ENCODE peak calls at places on chromosomes 12 and 14, in seven cellular contexts. G is heart right ventricle, P is HAP-1, Q is pancreas, J is tibial nerve, F is A549, Z is upper lobe of left lung. X is an unnamed sample. For H3K9me3, the result is how much of the 10 kb centered on the place peaks cover.

GRCh38 chr12:14416658-14417057 is 51.2 kb downstream of the ATF7IP start:
- DNase-seq in Q (no peak), J (no peak), G (peak), Z (no peak), P (peak), F (no peak), X (no peak)

GRCh38 chr12:114408881-114409795 is 3.2 kb upstream of the TBX5 start:
- DNase-seq in Q (peak), F (no peak), P (peak), J (no peak), G (peak), Z (peak), X (no peak)

GRCh38 chr14:67472726-67473125 is 15.8 kb downstream of the TMEM229B start:
- DNase-seq in P (no peak), Z (no peak), Q (no peak), G (no peak), J (no peak), F (no peak), X (no peak)

GRCh38 chr14:77103954-77104353 is 5.9 kb downstream of the CIPC start:
- DNase-seq in P (no peak), J (no peak), Q (no peak), Z (no peak), G (no peak), F (no peak), X (no peak)

GRCh38 chr12:38151991-38152700 is 164.4 kb upstream of the ALG10B start:
- DNase-seq in P (no peak), Q (peak), F (no peak), G (no peak), Z (peak), J (no peak), X (no peak)

GRCh38 chr12:121145221-121145620 is 12.5 kb downstream of the P2RX7 start:
- DNase-seq in Z (no peak), Q (no peak), F (no peak), G (no peak), P (no peak), J (no peak), X (no peak)

GRCh38 chr14:25463475-25463874 is 413.5 kb upstream of the STXBP6 start:
- DNase-seq in Z (no peak), P (no peak), J (no peak), Q (no peak), F (no peak), G (no peak), X (no peak)

GRCh38 chr14:100375273-100375962 is 52.3 kb downstream of the SLC25A47 start:
- DNase-seq in Q (peak), J (peak), P (peak), G (peak), F (no peak), Z (no peak), X (peak)

GRCh38 chr12:66491812-66492361 is 187.0 kb downstream of the GRIP1 start:
- DNase-seq in Z (no peak), P (no peak), Q (no peak), G (no peak), F (no peak), J (no peak), X (no peak)

GRCh38 chr12:133135747-133136146 is 5.3 kb downstream of the ZNF10 start:
- DNase-seq in F (no peak), J (no peak), G (no peak), P (no peak), Q (no peak), Z (no peak), X (no peak)

GRCh38 chr12:133124674-133125073 is 5.4 kb downstream of the ZNF891 start:
- DNase-seq in F (no peak), Z (no peak), P (no peak), Q (no peak), J (no peak), G (no peak), X (no peak)

GRCh38 chr12:133130808-133131128 is 341 bp downstream of the ZNF10 start:
- DNase-seq in J (peak), Q (no peak), G (peak), P (no peak), Z (peak), F (no peak), X (peak)

GRCh38 chr12:133129368-133130037 is 571 bp downstream of the ZNF891 start:
- DNase-seq in Z (peak), G (no peak), J (no peak), F (no peak), P (peak), Q (peak), X (no peak)

GRCh38 chr12:133130038-133130807 is at the start of the genes ZNF10 and ZNF891:
- DNase-seq in P (peak), Q (peak), F (peak), G (peak), J (peak), Z (peak), X (peak)
- H3K9me3 ChIP-seq in P (under half), Q (under half), F (half or more), G (under half), J (half or more), Z (under half), X (under half)

GRCh38 chr12:34341362-34341733 is 319.1 kb downstream of the ALG10 start:
- DNase-seq in J (no peak), P (no peak), Q (no peak), Z (no peak), F (no peak), G (no peak), X (no peak)

GRCh38 chr12:34342048-34342447 is 319.8 kb downstream of the ALG10 start:
- DNase-seq in P (no peak), G (no peak), J (no peak), Z (no peak), F (no peak), Q (no peak), X (no peak)

GRCh38 chr12:34339922-34340321 is 317.6 kb downstream of the ALG10 start:
- DNase-seq in Q (no peak), Z (no peak), G (no peak), P (no peak), J (no peak), F (no peak), X (no peak)

GRCh38 chr12:34338751-34339150 is 316.5 kb downstream of the ALG10 start:
- DNase-seq in P (no peak), F (no peak), G (no peak), J (no peak), Z (no peak), Q (no peak), X (no peak)

GRCh38 chr12:34340534-34341361 is 318.5 kb downstream of the ALG10 start:
- DNase-seq in Q (no peak), G (no peak), P (no peak), F (no peak), Z (no peak), J (no peak), X (no peak)
- H3K9me3 ChIP-seq in Q (under half), G (under half), P (under half), F (under half), Z (under half), J (half or more), X (under half)

DNA sequence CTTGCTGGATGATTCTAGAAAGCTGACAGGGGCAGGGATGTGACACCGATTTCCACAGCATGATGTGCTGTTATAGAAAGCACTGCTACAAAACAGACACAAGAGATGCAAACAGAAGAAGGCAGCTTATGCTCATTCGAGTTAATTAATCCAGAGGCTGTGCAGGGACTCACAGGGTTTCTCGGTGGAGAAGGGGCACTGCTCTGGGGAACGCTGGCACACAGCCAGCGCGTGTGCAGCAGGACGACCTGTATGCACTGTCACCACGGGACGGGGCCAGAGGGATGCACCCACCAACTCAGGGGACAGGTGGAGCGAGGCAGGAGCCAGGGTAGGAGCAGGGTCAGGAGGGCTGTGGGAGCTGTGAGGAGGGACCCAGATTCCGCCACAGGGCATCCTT is 143.5 kb downstream of the RIMBP2 start:
- DNase-seq in J (no peak), Z (no peak), Q (no peak), P (no peak), F (no peak), G (no peak), X (no peak)
- H3K9me3 ChIP-seq in J (under half), Z (under half), Q (under half), P (under half), F (under half), G (under half), X (under half)

GRCh38 chr14:30045720-30046119 is 118.1 kb upstream of the PRKD1 start:
- DNase-seq in F (no peak), J (no peak), P (no peak), G (no peak), Z (no peak), Q (no peak), X (no peak)
- H3K9me3 ChIP-seq in F (under half), J (under half), P (under half), G (under half), Z (under half), Q (under half), X (under half)

GRCh38 chr14:29191092-29191491 is 424.5 kb downstream of the FOXG1 start:
- DNase-seq in J (no peak), G (no peak), P (no peak), Z (no peak), F (no peak), Q (no peak), X (no peak)
- H3K9me3 ChIP-seq in J (under half), G (under half), P (under half), Z (under half), F (under half), Q (under half), X (under half)

GRCh38 chr14:71952381-71953363 is 20.4 kb downstream of the RGS6 start:
- DNase-seq in P (no peak), F (no peak), J (no peak), Z (no peak), Q (no peak), G (no peak), X (no peak)
- H3K9me3 ChIP-seq in P (under half), F (under half), J (under half), Z (under half), Q (under half), G (under half), X (under half)

X was measured in suprapubic skin.